ENCODE peak calls at places on chromosomes 16 and 17, in seven cellular contexts. B, V, S, G, A, H and O are unnamed samples.
A peak's percentile ranks its signal among the peaks of the same experiment; 100 is the strongest.

GRCh38 chr17:731943-732787 is at the start of gene TLCD3A:
- DNase-seq in B (no peak), V (peak; percentile 74), S (peak; percentile 67), G (peak; percentile 68), A (peak; percentile 31), H (no peak), O (no peak)

GRCh38 chr16:86604436-86605220 is 26.3 kb downstream of the FOXL1 start:
- DNase-seq in B (no peak), V (no peak), S (no peak), G (no peak), A (no peak), H (no peak), O (no peak)

GRCh38 chr17:35700157-35700556 is 31.3 kb upstream of the RASL10B start:
- DNase-seq in B (no peak), V (no peak), S (no peak), G (no peak), A (no peak), H (no peak), O (no peak)

GRCh38 chr17:48502901-48503300 is 27.9 kb downstream of the HOXB1 start:
- DNase-seq in B (no peak), V (no peak), S (no peak), G (no peak), A (no peak), H (no peak), O (no peak)

GRCh38 chr16:48041861-48042435 is 113.8 kb downstream of the ABCC12 start:
- DNase-seq in B (no peak), V (no peak), S (peak; percentile 64), G (peak; percentile 20), A (no peak), H (no peak), O (no peak)

GRCh38 chr17:65495255-65496060 is 66.0 kb downstream of the AXIN2 start:
- DNase-seq in B (no peak), V (peak; percentile 65), S (peak; percentile 97), G (no peak), A (no peak), H (no peak), O (no peak)

GRCh38 chr16:51526622-51527021 is 375.6 kb upstream of the SALL1 start:
- DNase-seq in B (no peak), V (no peak), S (no peak), G (no peak), A (no peak), H (no peak), O (no peak)

GRCh38 chr17:63702223-63702577 is 2.3 kb upstream of the LIMD2 start:
- DNase-seq in B (no peak), V (peak; percentile 39), S (no peak), G (no peak), A (no peak), H (no peak), O (no peak)

GRCh38 chr16:19858006-19858653 is 26.5 kb downstream of the GPRC5B start:
- DNase-seq in B (no peak), V (no peak), S (no peak), G (no peak), A (no peak), H (no peak), O (no peak)

GRCh38 chr16:10261077-10261476 is 78.8 kb upstream of the GRIN2A start:
- DNase-seq in B (no peak), V (no peak), S (no peak), G (no peak), A (no peak), H (no peak), O (no peak)

GRCh38 chr17:57511475-57512123 is 233.5 kb downstream of the CCDC182 start:
- DNase-seq in B (no peak), V (no peak), S (no peak), G (no peak), A (no peak), H (no peak), O (no peak)

GRCh38 chr16:11254913-11255736 is 879 bp downstream of the SOCS1 start:
- DNase-seq in B (no peak), V (no peak), S (no peak), G (no peak), A (peak; percentile 21), H (no peak), O (no peak)

GRCh38 chr16:10608687-10609409 is 28.4 kb upstream of the EMP2 start:
- DNase-seq in B (no peak), V (peak; percentile 56), S (no peak), G (no peak), A (no peak), H (no peak), O (no peak)

GRCh38 chr17:5135726-5136579 is 20.1 kb downstream of the USP6 start:
- DNase-seq in B (no peak), V (no peak), S (peak; percentile 23), G (no peak), A (no peak), H (no peak), O (no peak)

GRCh38 chr17:45282683-45283644 is 21.1 kb upstream of the SPATA32 start:
- DNase-seq in B (no peak), V (peak; percentile 65), S (no peak), G (no peak), A (no peak), H (no peak), O (no peak)

GRCh38 chr16:19098173-19098572 is 15.6 kb upstream of the ITPRIPL2 start:
- DNase-seq in B (no peak), V (no peak), S (no peak), G (no peak), A (no peak), H (no peak), O (no peak)

GRCh38 chr16:15461376-15461775 is 27.0 kb downstream of the BMERB1 start:
- DNase-seq in B (no peak), V (no peak), S (no peak), G (no peak), A (no peak), H (no peak), O (no peak)

GRCh38 chr17:80794281-80795089 is 197.2 kb upstream of the CHMP6 start:
- DNase-seq in B (no peak), V (no peak), S (no peak), G (no peak), A (no peak), H (no peak), O (no peak)

GRCh38 chr17:79072544-79072943 is 2.1 kb upstream of the ENGASE start:
- DNase-seq in B (no peak), V (no peak), S (no peak), G (no peak), A (no peak), H (no peak), O (no peak)

GRCh38 chr17:1484586-1485310 is 7.7 kb downstream of the MYO1C start:
- DNase-seq in B (no peak), V (peak; percentile 81), S (peak; percentile 88), G (peak; percentile 27), A (peak; percentile 42), H (no peak), O (no peak)

GRCh38 chr16:79767597-79768280 is 167.2 kb upstream of the MAF start:
- DNase-seq in B (no peak), V (no peak), S (no peak), G (no peak), A (peak; percentile 50), H (no peak), O (no peak)